ENCODE peak calls at places on chromosomes 13 and 19, in eight cellular contexts. P is left ventricle myocardium inferior; U is stomach; N is kidney; O is heart left ventricle; H is heart right ventricle; F is naive thymus-derived CD4-positive, alpha-beta T cell; M is A549. K is an unnamed sample.

GRCh38 chr13:73248711-73249580 is 190.1 kb downstream of the KLF5 start:
- DNase-seq in H (no peak), P (no peak), U (peak; percentile 64), F (no peak), N (no peak), M (no peak), O (no peak), K (peak; percentile 18)

GRCh38 chr13:21429217-21429616 is 29.9 kb downstream of the ZDHHC20 start:
- DNase-seq in H (no peak), N (no peak), U (no peak), M (no peak), O (no peak), F (no peak), P (no peak), K (no peak)

GRCh38 chr13:37747071-37747612 is 122.4 kb downstream of the TRPC4 start:
- DNase-seq in P (no peak), U (no peak), M (no peak), N (no peak), H (no peak), O (no peak), F (no peak), K (no peak)

GRCh38 chr19:50796128-50796633 is 6.0 kb downstream of the ACP4 start:
- DNase-seq in P (no peak), M (no peak), H (no peak), O (no peak), F (no peak), U (no peak), N (no peak), K (peak; percentile 52)

GRCh38 chr13:48975101-48975925 is at the start of gene FNDC3A:
- DNase-seq in F (peak; percentile 80), N (peak; percentile 89), M (peak; percentile 44), H (peak; percentile 23), O (peak; percentile 43), U (peak; percentile 41), P (peak; percentile 83), K (peak; percentile 89)

GRCh38 chr13:35139591-35139990 is 197.5 kb downstream of the NBEA start:
- DNase-seq in O (no peak), H (no peak), U (no peak), N (no peak), P (no peak), M (no peak), F (no peak), K (no peak)

GRCh38 chr13:73782781-73783180 is 351.4 kb downstream of the KLF12 start:
- DNase-seq in U (no peak), M (no peak), O (no peak), N (no peak), P (no peak), F (no peak), H (no peak), K (no peak)

GRCh38 chr19:18507727-18508440 is 14.0 kb downstream of the ELL start:
- DNase-seq in F (no peak), H (peak; percentile 67), U (no peak), O (peak; percentile 73), M (no peak), N (no peak), P (peak; percentile 55), K (no peak)

GRCh38 chr13:35165205-35165604 is 223.1 kb downstream of the NBEA start:
- DNase-seq in U (no peak), F (no peak), H (no peak), N (no peak), M (no peak), P (no peak), O (no peak), K (peak; percentile 59)

GRCh38 chr13:86445584-86446140 is 646.4 kb upstream of the SLITRK6 start:
- DNase-seq in F (no peak), O (no peak), N (no peak), M (no peak), P (no peak), H (no peak), U (no peak), K (no peak)

GRCh38 chr19:58569943-58570670 is 3.0 kb downstream of the MZF1 start:
- DNase-seq in M (no peak), F (no peak), O (peak; percentile 21), N (peak; percentile 66), U (no peak), H (no peak), P (peak; percentile 12), K (no peak)

GRCh38 chr19:17615889-17616685 is 60.6 kb downstream of the COLGALT1 start:
- DNase-seq in O (no peak), N (no peak), M (no peak), H (no peak), U (no peak), F (no peak), P (no peak), K (peak; percentile 66)

GRCh38 chr13:26964278-26965057 is 203.9 kb upstream of the GPR12 start:
- DNase-seq in U (no peak), N (no peak), P (no peak), M (no peak), F (no peak), O (peak; percentile 62), H (peak; percentile 32), K (peak; percentile 26)

GRCh38 chr19:55373993-55374757 is 2.5 kb upstream of the TMEM190 start:
- DNase-seq in M (peak; percentile 75), O (no peak), F (no peak), H (no peak), N (peak; percentile 79), P (no peak), U (no peak), K (no peak)

GRCh38 chr13:52156724-52157251 is 2.6 kb downstream of the NEK3 start:
- DNase-seq in P (no peak), F (no peak), N (no peak), O (no peak), M (no peak), H (no peak), U (no peak), K (peak; percentile 3)

GRCh38 chr13:105996391-105997028 is 539.0 kb downstream of the EFNB2 start:
- DNase-seq in P (no peak), O (no peak), U (no peak), F (no peak), H (no peak), M (no peak), N (no peak), K (no peak)

GRCh38 chr13:98451676-98452105 is 125.2 kb downstream of the STK24 start:
- DNase-seq in M (no peak), H (peak; percentile 42), O (peak; percentile 58), N (peak; percentile 68), P (peak; percentile 38), F (no peak), U (no peak), K (no peak)

GRCh38 chr19:42282036-42282762 is 13.1 kb downstream of the CIC start:
- DNase-seq in O (peak; percentile 36), P (no peak), U (no peak), N (peak; percentile 61), H (peak; percentile 29), F (no peak), M (peak; percentile 43), K (no peak)

DNA sequence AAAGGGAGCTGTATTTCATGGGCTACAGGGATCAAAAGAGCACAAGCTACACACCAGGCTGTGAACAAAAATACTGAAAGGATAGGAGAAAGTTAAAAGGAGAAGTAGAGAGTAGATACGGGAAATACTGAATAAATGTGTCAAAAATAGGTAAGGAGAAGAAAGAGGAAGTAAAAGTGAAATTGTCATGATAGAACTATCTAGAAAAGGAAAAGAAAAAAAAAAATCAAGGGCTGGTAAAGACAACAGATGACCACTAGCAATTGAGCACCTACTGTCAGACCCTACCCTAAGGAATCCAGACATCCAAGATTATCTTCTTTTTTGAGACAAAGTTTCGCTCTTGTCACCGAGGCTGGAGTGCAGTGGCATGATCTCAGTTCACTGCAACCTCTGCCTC is 4.8 kb downstream of the RUBCNL start:
- DNase-seq in P (no peak), U (no peak), M (no peak), N (no peak), H (no peak), O (no peak), F (no peak), K (no peak)
- H3K4me1 ChIP-seq in P (peaks cover 9% of the 10 kb centered on the region), U (no peaks in the 10 kb centered on the region), M (no peaks in the 10 kb centered on the region), N (peaks cover under 1% of the 10 kb centered on the region), H (no peaks in the 10 kb centered on the region), O (no peaks in the 10 kb centered on the region), F (peaks cover 4% of the 10 kb centered on the region), K (peaks cover 10% of the 10 kb centered on the region)

DNA sequence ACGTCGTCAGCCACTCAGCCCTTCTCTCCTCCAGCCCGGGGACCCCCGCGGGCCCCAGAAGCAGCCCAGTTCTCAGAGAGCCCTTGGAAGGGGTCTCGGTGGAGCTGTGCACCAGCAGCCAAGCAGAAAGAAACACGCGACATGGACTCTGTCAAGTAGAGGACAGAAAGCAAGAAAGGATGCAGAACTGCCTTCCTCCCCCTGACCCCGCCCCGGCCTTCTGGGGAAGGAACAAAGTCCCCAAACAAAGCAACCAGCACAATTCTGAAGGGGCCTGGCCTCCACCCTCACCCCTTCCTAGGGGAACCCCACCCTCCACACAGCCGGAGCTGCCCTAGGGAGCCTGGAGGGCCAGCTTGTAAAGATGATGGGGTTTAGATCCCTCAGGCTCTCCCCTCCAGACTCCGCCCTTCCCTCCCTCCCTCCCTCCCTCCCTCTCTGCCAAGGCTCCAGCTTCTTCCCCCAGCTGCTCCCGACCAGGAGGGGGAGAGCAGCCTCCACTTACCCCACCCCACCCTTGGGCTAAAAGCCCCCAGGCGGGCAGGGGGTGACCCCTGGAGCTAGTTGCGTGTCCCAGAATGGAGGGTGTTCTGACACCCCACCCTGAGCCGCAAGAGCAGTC is 7.8 kb downstream of the LYL1 start:
- DNase-seq in P (no peak), O (peak; percentile 53), H (no peak), M (no peak), F (no peak), N (no peak), U (no peak), K (peak; percentile 73)
- H3K4me1 ChIP-seq in P (peaks cover 94% of the 10 kb centered on the region), O (peaks cover 83% of the 10 kb centered on the region), H (peaks cover 43% of the 10 kb centered on the region), M (peaks cover 57% of the 10 kb centered on the region), F (peaks cover 28% of the 10 kb centered on the region), N (peaks cover 28% of the 10 kb centered on the region), U (peaks cover 72% of the 10 kb centered on the region), K (peaks cover 48% of the 10 kb centered on the region)

GRCh38 chr13:39895254-39895653 is 239.8 kb downstream of the COG6 start:
- DNase-seq in P (no peak), U (no peak), F (no peak), M (no peak), O (no peak), H (no peak), N (no peak), K (no peak)
- H3K4me1 ChIP-seq in P (peaks cover 23% of the 10 kb centered on the region), U (no peaks in the 10 kb centered on the region), F (peaks cover 31% of the 10 kb centered on the region), M (no peaks in the 10 kb centered on the region), O (peaks cover 11% of the 10 kb centered on the region), H (no peaks in the 10 kb centered on the region), N (no peaks in the 10 kb centered on the region), K (no peaks in the 10 kb centered on the region)

GRCh38 chr13:41056996-41057711 is 4.2 kb upstream of the WBP4 start:
- DNase-seq in F (no peak), H (no peak), U (no peak), P (no peak), O (no peak), M (no peak), N (no peak), K (no peak)

GRCh38 chr13:41060723-41061074 is 610 bp upstream of the WBP4 start:
- DNase-seq in F (peak; percentile 86), O (peak; percentile 88), M (peak; percentile 12), U (peak; percentile 84), P (peak; percentile 82), N (peak; percentile 94), H (peak; percentile 85), K (peak; percentile 76)

GRCh38 chr13:41059896-41060722 is 1.2 kb upstream of the WBP4 start:
- DNase-seq in O (peak; percentile 94), P (peak; percentile 91), U (peak; percentile 87), H (peak; percentile 90), M (peak; percentile 53), N (peak; percentile 97), F (no peak), K (peak; percentile 95)

GRCh38 chr13:41059466-41059865 is 1.8 kb upstream of the WBP4 start:
- DNase-seq in P (no peak), O (no peak), F (peak; percentile 18), U (no peak), H (no peak), M (no peak), N (no peak), K (peak; percentile 27)

GRCh38 chr13:41058229-41059070 is 2.9 kb upstream of the WBP4 start:
- DNase-seq in U (no peak), P (no peak), F (no peak), O (no peak), N (no peak), M (no peak), H (no peak), K (no peak)
- H3K4me1 ChIP-seq in U (peaks cover 50% of the 10 kb centered on the region), P (peaks cover 94% of the 10 kb centered on the region), F (peaks cover 17% of the 10 kb centered on the region), O (peaks cover 63% of the 10 kb centered on the region), N (peaks cover 12% of the 10 kb centered on the region), M (peaks cover 35% of the 10 kb centered on the region), H (no peaks in the 10 kb centered on the region), K (peaks cover 16% of the 10 kb centered on the region)